ENCODE peak calls at places on chromosome 15, in eight cellular contexts. N is colonic mucosa; X is CD4-positive, alpha-beta memory T cell; I is heart left ventricle; V is fibroblast of lung; A is stomach; Q is cardiac muscle cell; E is pancreas. F is an unnamed sample.

GRCh38 chr15:47266556-47266955 is 450.7 kb upstream of the SEMA6D start:
- DNase-seq in N (no peak), X (no peak), I (no peak), V (no peak), A (no peak), Q (no peak), E (no peak), F (no peak)

GRCh38 chr15:59116771-59117170 is 11.8 kb downstream of the CCNB2 start:
- DNase-seq in N (no peak), X (no peak), I (no peak), V (no peak), A (no peak), Q (no peak), E (no peak), F (no peak)

GRCh38 chr15:36644156-36644896 is 64.9 kb downstream of the CDIN1 start:
- DNase-seq in N (no peak), X (no peak), I (no peak), V (peak), A (no peak), Q (no peak), E (no peak), F (no peak)

GRCh38 chr15:48862705-48863104 is 15.2 kb upstream of the EID1 start:
- DNase-seq in N (no peak), X (no peak), I (no peak), V (no peak), A (no peak), Q (no peak), E (no peak), F (no peak)

GRCh38 chr15:23035964-23036566 is 3.3 kb downstream of the TUBGCP5 start:
- DNase-seq in N (peak), X (no peak), I (no peak), V (peak), A (peak), Q (peak), E (no peak), F (no peak)

GRCh38 chr15:82047493-82048446 is 2.0 kb upstream of the MEX3B start:
- DNase-seq in N (no peak), X (peak), I (no peak), V (peak), A (no peak), Q (peak), E (no peak), F (no peak)

GRCh38 chr15:23446215-23447106 is 582 bp downstream of the GOLGA6L2 start:
- DNase-seq in N (no peak), X (no peak), I (no peak), V (no peak), A (no peak), Q (no peak), E (no peak), F (no peak)

GRCh38 chr15:98684995-98685525 is 36.7 kb downstream of the IGF1R start:
- DNase-seq in N (no peak), X (no peak), I (no peak), V (peak), A (no peak), Q (no peak), E (no peak), F (no peak)

GRCh38 chr15:74906193-74906449 is 530 bp downstream of the FAM219B start:
- DNase-seq in N (peak), X (no peak), I (no peak), V (peak), A (peak), Q (peak), E (no peak), F (no peak)

GRCh38 chr15:76566276-76566675 is 229.7 kb downstream of the ISL2 start:
- DNase-seq in N (no peak), X (no peak), I (no peak), V (peak), A (no peak), Q (no peak), E (no peak), F (no peak)

GRCh38 chr15:48899793-48900192 is 21.9 kb downstream of the EID1 start:
- DNase-seq in N (no peak), X (no peak), I (no peak), V (no peak), A (no peak), Q (no peak), E (no peak), F (no peak)

GRCh38 chr15:101048191-101049011 is 129.2 kb downstream of the LRRK1 start:
- DNase-seq in N (peak), X (no peak), I (no peak), V (no peak), A (peak), Q (no peak), E (no peak), F (no peak)

GRCh38 chr15:95549168-95549738 is 781.2 kb upstream of the NR2F2 start:
- DNase-seq in N (no peak), X (no peak), I (no peak), V (no peak), A (no peak), Q (no peak), E (no peak), F (no peak)

GRCh38 chr15:82810061-82810862 is 834 bp downstream of the WHAMM start:
- DNase-seq in N (peak), X (peak), I (peak), V (peak), A (peak), Q (peak), E (no peak), F (peak)

GRCh38 chr15:98845138-98845884 is 162.3 kb downstream of the PGPEP1L start:
- DNase-seq in N (no peak), X (no peak), I (no peak), V (no peak), A (no peak), Q (no peak), E (no peak), F (no peak)

GRCh38 chr15:48086162-48086561 is 34.6 kb upstream of the SLC24A5 start:
- DNase-seq in N (no peak), X (no peak), I (no peak), V (peak), A (no peak), Q (no peak), E (no peak), F (no peak)

GRCh38 chr15:76114561-76114960 is 54.8 kb downstream of the TMEM266 start:
- DNase-seq in N (no peak), X (no peak), I (no peak), V (no peak), A (no peak), Q (no peak), E (no peak), F (no peak)

GRCh38 chr15:87777054-87777498 is 479.5 kb downstream of the NTRK3 start:
- DNase-seq in N (no peak), X (no peak), I (peak), V (peak), A (no peak), Q (no peak), E (no peak), F (no peak)

GRCh38 chr15:60905587-60905986 is 323.5 kb downstream of the RORA start:
- DNase-seq in N (no peak), X (peak), I (no peak), V (no peak), A (no peak), Q (no peak), E (no peak), F (peak)

GRCh38 chr15:56199038-56199437 is 44.6 kb downstream of the RFX7 start:
- DNase-seq in N (no peak), X (no peak), I (no peak), V (no peak), A (no peak), Q (no peak), E (no peak), F (no peak)

GRCh38 chr15:65796610-65797012 is 4.5 kb upstream of the DENND4A start:
- DNase-seq in N (no peak), X (no peak), I (no peak), V (peak), A (no peak), Q (no peak), E (no peak), F (no peak)

GRCh38 chr15:68073576-68074288 is 19.6 kb downstream of the PIAS1 start:
- DNase-seq in N (no peak), X (no peak), I (no peak), V (no peak), A (no peak), Q (no peak), E (no peak), F (no peak)

GRCh38 chr15:26891448-26891881 is 24.6 kb downstream of the GABRA5 start:
- DNase-seq in N (peak), X (no peak), I (peak), V (peak), A (peak), Q (peak), E (peak), F (peak)

GRCh38 chr15:70164156-70164900 is 66.6 kb upstream of the TLE3 start:
- DNase-seq in N (no peak), X (no peak), I (no peak), V (no peak), A (no peak), Q (no peak), E (no peak), F (no peak)

GRCh38 chr15:44719293-44719999 is 8.1 kb downstream of the B2M start:
- DNase-seq in N (peak), X (peak), I (no peak), V (peak), A (no peak), Q (no peak), E (no peak), F (peak)

GRCh38 chr15:74265046-74265639 is 29.0 kb downstream of the CCDC33 start:
- DNase-seq in N (no peak), X (no peak), I (no peak), V (peak), A (no peak), Q (peak), E (no peak), F (no peak)

DNA sequence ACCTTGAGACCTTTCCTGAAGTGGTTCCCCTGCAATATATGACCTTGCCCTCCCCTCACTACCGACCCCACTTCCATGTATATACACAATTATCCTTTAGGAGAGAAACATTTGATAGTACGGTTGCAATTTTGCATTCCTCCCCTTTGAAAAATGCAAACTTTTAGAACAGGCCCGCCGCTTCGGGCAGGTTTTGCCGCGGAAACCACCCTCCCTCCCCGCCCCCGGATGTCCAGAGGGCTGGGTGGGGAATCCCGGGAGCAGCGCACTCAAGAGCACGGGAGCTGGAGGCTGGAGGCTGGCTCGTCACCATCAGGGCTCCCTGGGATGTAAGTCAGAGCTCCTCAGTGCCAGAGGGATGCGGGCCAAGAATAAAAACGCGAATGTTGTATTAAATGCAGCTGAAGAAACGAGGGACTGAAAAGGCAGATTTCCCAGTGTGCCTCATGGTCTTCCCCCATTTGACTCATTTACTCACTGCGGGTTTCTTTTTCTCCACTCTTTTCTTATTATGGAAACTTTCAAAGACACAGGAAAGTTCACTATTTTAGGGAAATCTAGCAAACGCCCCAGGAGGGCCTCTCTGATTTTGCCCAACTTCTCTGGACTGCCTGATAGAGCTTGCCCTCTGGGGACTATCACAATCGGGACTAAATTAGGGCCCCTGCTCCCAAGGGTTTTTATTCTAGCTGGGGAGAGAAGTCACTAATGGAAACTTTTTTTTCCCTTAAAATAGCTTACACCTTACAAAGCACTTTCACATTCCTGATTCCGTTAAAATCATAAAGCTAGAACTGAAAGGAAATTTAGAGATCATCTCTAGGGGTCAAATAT is 2.9 kb upstream of the USP3 start:
- DNase-seq in N (peak), X (peak), I (peak), V (peak), A (peak), Q (peak), E (peak), F (peak)
- H3K4me3 ChIP-seq in N (no peak), X (peak), I (peak), V (peak), A (peak), Q (no peak), E (no peak), F (peak)

DNA sequence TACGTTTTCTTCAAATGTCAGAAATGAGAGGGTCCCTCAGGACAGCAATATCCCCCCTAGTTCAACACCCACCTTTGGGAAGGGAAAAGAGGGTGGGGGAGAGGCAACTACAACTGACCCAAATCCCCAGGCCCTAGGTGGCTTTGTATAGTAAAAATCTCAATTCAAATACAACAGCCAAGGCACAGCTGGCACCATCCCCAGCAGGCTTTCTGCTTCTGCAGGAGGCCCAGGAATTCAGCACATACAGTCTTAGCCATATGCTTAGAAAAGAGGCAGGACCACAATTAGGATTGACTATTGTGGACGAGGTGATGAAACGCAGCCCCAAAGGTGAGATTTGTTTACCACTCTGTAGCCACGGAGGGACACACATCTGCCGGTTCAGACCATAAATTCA is 15.8 kb downstream of the NR2E3 start:
- DNase-seq in N (no peak), X (no peak), I (no peak), V (no peak), A (no peak), Q (no peak), E (no peak), F (no peak)
- H3K27ac ChIP-seq in N (no peak), X (no peak), I (no peak), V (no peak), A (no peak), Q (no peak), E (no peak), F (no peak)

DNA sequence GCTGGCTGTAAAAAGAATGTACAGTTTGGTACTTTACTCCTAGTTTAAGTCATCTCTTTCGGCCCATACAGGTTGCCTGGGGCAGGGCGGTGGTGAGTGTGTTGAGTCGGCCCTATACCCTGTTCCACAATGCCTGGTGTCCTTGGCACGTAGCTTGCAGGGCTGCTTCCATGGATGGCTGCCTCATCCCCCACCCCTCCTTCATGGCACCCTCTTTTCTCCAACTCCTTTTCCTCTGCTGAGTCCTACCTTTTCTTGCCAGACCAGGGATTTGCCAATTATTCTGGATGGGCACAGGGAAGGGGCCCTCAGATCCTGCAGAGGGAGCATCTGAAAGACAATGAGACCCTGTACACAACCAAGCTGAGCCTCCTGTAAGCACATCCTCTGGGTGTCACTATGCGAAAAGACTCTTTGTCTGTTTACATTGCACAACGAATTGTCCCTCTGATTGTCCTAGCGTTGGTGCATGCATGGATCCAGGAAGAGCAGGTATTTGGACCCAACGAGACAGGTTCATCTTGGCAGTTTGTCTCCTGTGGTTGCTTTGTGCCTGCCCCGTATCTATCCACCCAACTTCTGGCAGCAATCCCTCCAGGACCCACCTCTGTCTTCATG is 73.6 kb upstream of the CGNL1 start:
- DNase-seq in N (no peak), X (no peak), I (no peak), V (no peak), A (no peak), Q (no peak), E (no peak), F (no peak)
- H3K4me3 ChIP-seq in N (no peak), X (no peak), I (no peak), V (no peak), A (no peak), Q (no peak), E (no peak), F (no peak)

DNA sequence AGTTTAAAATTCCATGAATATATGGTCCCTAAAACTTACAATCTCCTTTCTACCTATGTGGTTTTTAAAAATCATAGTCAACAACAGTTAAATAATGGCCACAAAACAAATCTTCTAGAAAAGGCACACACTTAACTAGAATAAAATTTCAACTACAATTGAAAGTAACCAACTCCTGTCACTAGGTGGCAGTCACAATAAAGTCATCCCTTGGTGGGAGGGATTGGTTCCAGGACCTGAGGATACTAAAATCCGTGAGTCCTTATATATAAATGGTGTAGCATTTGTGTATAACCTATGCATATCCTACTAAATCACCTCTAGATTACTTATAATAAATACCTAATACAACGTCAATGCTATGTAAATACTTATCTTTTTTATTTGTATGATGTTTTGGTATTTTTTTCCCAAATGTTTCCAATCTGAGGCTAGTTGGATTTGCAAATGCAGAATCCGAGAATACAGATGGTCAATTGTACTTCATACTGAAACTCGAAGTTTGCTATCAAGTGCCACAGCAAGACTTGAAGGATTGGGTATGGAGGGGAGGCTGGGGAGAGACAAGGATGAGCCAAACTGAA is 172.6 kb downstream of the FMN1 start:
- DNase-seq in N (peak), X (no peak), I (no peak), V (peak), A (no peak), Q (peak), E (no peak), F (no peak)
- H3K27ac ChIP-seq in N (no peak), X (no peak), I (peak), V (peak), A (no peak), Q (peak), E (no peak), F (no peak)

F was measured in naive thymus-derived CD4-positive, alpha-beta T cell.